ENCODE peak calls at places on chromosomes 12 and 14, in nine cellular contexts. Q, W, N, O, G, F, Y, S and K are unnamed samples.
A peak's percentile ranks its signal among the peaks of the same experiment; 100 is the strongest.

GRCh38 chr12:38149395-38150073 is 167.0 kb upstream of the ALG10B start:
- DNase-seq in Q (no peak), W (no peak), N (no peak), O (no peak), G (no peak), F (no peak), Y (no peak), S (no peak), K (no peak)

GRCh38 chr12:89192419-89192818 is 159.9 kb downstream of the DUSP6 start:
- DNase-seq in Q (no peak), W (no peak), N (no peak), O (no peak), G (no peak), F (no peak), Y (no peak), S (no peak), K (no peak)

GRCh38 chr14:100882026-100882967 is 21.2 kb downstream of the RTL1 start:
- DNase-seq in Q (no peak), W (no peak), N (no peak), O (no peak), G (no peak), F (no peak), Y (no peak), S (peak; percentile 42), K (no peak)

GRCh38 chr14:81392976-81393643 is 7.0 kb downstream of the STON2 start:
- DNase-seq in Q (no peak), W (no peak), N (no peak), O (no peak), G (no peak), F (no peak), Y (no peak), S (no peak), K (no peak)

GRCh38 chr12:18320036-18320617 is 58.8 kb downstream of the PIK3C2G start:
- DNase-seq in Q (peak; percentile 86), W (no peak), N (no peak), O (no peak), G (no peak), F (no peak), Y (peak; percentile 79), S (no peak), K (no peak)

GRCh38 chr12:94172031-94172430 is 23.7 kb downstream of the PLXNC1 start:
- DNase-seq in Q (peak; percentile 64), W (no peak), N (no peak), O (peak; percentile 24), G (no peak), F (no peak), Y (peak; percentile 70), S (no peak), K (no peak)

GRCh38 chr12:78338054-78338785 is 507.5 kb downstream of the NAV3 start:
- DNase-seq in Q (no peak), W (no peak), N (no peak), O (no peak), G (no peak), F (no peak), Y (no peak), S (no peak), K (no peak)

GRCh38 chr12:31288381-31288780 is 37.6 kb downstream of the SINHCAF start:
- DNase-seq in Q (no peak), W (no peak), N (no peak), O (no peak), G (no peak), F (no peak), Y (no peak), S (no peak), K (no peak)

GRCh38 chr12:109589691-109590245 is 16.2 kb downstream of the MVK start:
- DNase-seq in Q (no peak), W (no peak), N (no peak), O (no peak), G (no peak), F (no peak), Y (no peak), S (no peak), K (no peak)

GRCh38 chr12:43285248-43285647 is 266.8 kb downstream of the ADAMTS20 start:
- DNase-seq in Q (peak; percentile 85), W (no peak), N (no peak), O (no peak), G (no peak), F (no peak), Y (no peak), S (no peak), K (no peak)

GRCh38 chr12:106195638-106196037 is 52.2 kb downstream of the CKAP4 start:
- DNase-seq in Q (peak; percentile 86), W (no peak), N (peak; percentile 26), O (peak; percentile 30), G (peak; percentile 16), F (no peak), Y (no peak), S (no peak), K (peak; percentile 60)

GRCh38 chr14:97369901-97370300 is 572.7 kb downstream of the VRK1 start:
- DNase-seq in Q (no peak), W (no peak), N (no peak), O (no peak), G (no peak), F (no peak), Y (no peak), S (no peak), K (no peak)

GRCh38 chr14:104678901-104679705 is 10.3 kb upstream of the INF2 start:
- DNase-seq in Q (no peak), W (no peak), N (no peak), O (no peak), G (no peak), F (no peak), Y (no peak), S (peak; percentile 64), K (no peak)

GRCh38 chr14:104680056-104680805 is 9.2 kb upstream of the INF2 start:
- DNase-seq in Q (peak; percentile 75), W (no peak), N (peak; percentile 77), O (peak; percentile 54), G (no peak), F (no peak), Y (no peak), S (peak; percentile 57), K (no peak)

GRCh38 chr14:104682107-104682593 is 7.3 kb upstream of the INF2 start:
- DNase-seq in Q (peak; percentile 55), W (no peak), N (no peak), O (no peak), G (no peak), F (no peak), Y (peak; percentile 72), S (peak; percentile 48), K (no peak)

GRCh38 chr14:104681689-104682074 is 7.7 kb upstream of the INF2 start:
- DNase-seq in Q (peak; percentile 93), W (no peak), N (peak; percentile 92), O (peak; percentile 92), G (peak; percentile 96), F (no peak), Y (peak; percentile 81), S (peak; percentile 94), K (peak; percentile 93)

DNA sequence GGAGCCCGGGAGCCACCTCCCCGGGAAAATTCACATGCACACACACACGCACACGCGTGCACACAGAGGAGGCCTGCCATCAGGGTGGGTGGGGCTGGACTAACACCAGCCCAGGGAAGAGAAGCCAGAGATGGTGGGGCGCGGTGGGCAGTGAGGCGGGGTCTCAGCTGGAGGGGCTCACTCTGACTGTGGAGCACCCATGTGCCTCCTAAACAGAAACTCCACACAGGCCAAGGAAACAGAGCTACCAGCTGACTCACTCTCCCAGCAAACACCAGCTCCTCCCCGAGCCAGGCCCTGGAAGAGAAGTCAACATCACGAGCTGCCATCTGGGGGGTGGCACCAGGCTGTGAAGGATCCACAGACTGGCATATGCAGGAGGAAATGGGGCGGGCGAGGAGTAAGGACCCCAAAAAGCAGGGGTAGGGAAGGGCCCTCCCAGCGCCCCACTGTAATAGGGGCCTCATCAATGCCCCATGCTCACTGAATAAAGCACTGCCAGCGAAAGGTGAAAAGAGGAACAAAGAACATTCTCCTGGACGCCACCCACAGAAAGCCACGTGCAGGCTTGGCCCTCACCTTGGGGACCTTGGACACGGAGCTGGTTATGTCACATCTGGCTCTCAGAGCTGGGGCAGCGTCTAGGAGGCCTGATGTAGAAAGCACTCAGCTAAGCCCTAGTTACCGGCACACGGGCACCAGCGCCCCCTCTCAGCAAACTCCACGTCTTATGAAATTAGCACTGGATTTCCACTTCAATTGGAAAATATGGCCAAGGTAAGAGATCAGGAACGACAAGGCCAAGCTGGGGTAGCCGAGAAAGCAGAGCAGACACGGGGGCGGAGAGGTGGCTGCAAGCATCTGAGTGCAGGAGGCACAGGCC is 8.4 kb upstream of the INF2 start:
- DNase-seq in Q (peak; percentile 77), W (no peak), N (peak; percentile 87), O (peak; percentile 77), G (no peak), F (no peak), Y (peak; percentile 52), S (peak; percentile 74), K (peak; percentile 68)
- H3K27ac ChIP-seq in Q (peak overlapping the region; percentile 59), W (no peak overlapping the region), N (peak overlapping the region; percentile 95), O (peak overlapping the region; percentile 92), G (peak overlapping the region; percentile 76), F (no peak overlapping the region), Y (no peak overlapping the region), S (peak overlapping the region; percentile 86), K (peak overlapping the region; percentile 91)

GRCh38 chr14:76996563-76997146 is 31.9 kb downstream of the IRF2BPL start:
- DNase-seq in Q (no peak), W (no peak), N (no peak), O (no peak), G (no peak), F (no peak), Y (no peak), S (no peak), K (no peak)
- H3K4me1 ChIP-seq in Q (peaks cover 27% of the 10 kb centered on the region), W (no peaks in the 10 kb centered on the region), N (peaks cover 34% of the 10 kb centered on the region), O (peaks cover 4% of the 10 kb centered on the region), G (peaks cover 10% of the 10 kb centered on the region), F (no peaks in the 10 kb centered on the region), Y (peaks cover 23% of the 10 kb centered on the region), S (peaks cover 12% of the 10 kb centered on the region), K (no peaks in the 10 kb centered on the region)

GRCh38 chr14:20494935-20495766 is 10.2 kb upstream of the RNASE10 start:
- DNase-seq in Q (peak; percentile 56), W (no peak), N (no peak), O (no peak), G (no peak), F (no peak), Y (no peak), S (no peak), K (no peak)

GRCh38 chr14:20489093-20489994 is 16.0 kb upstream of the RNASE10 start:
- DNase-seq in Q (no peak), W (no peak), N (no peak), O (no peak), G (peak; percentile 12), F (peak; percentile 14), Y (no peak), S (no peak), K (no peak)

GRCh38 chr14:20490563-20490962 is 14.8 kb upstream of the RNASE10 start:
- DNase-seq in Q (no peak), W (no peak), N (no peak), O (no peak), G (no peak), F (no peak), Y (no peak), S (no peak), K (no peak)

GRCh38 chr14:20493634-20494033 is 11.7 kb upstream of the RNASE10 start:
- DNase-seq in Q (no peak), W (no peak), N (no peak), O (no peak), G (no peak), F (no peak), Y (no peak), S (no peak), K (no peak)

GRCh38 chr14:20492486-20492885 is 12.9 kb upstream of the RNASE10 start:
- DNase-seq in Q (no peak), W (no peak), N (no peak), O (no peak), G (no peak), F (no peak), Y (no peak), S (no peak), K (no peak)
- H3K27ac ChIP-seq in Q (no peak overlapping the region), W (no peak overlapping the region), N (no peak overlapping the region), O (no peak overlapping the region), G (no peak overlapping the region), F (no peak overlapping the region), Y (no peak overlapping the region), S (no peak overlapping the region), K (no peak overlapping the region)

GRCh38 chr14:105323663-105324062 is 9.1 kb downstream of the PACS2 start:
- DNase-seq in Q (no peak), W (no peak), N (no peak), O (no peak), G (no peak), F (no peak), Y (no peak), S (no peak), K (no peak)
- H3K4me1 ChIP-seq in Q (peaks cover 52% of the 10 kb centered on the region), W (no peaks in the 10 kb centered on the region), N (peaks cover 7% of the 10 kb centered on the region), O (no peaks in the 10 kb centered on the region), G (peaks cover 62% of the 10 kb centered on the region), F (no peaks in the 10 kb centered on the region), Y (peaks cover 27% of the 10 kb centered on the region), S (peaks cover 63% of the 10 kb centered on the region), K (no peaks in the 10 kb centered on the region)